ENCODE peak calls at places on chromosomes 7 and 10, in four cellular contexts. One of them, this sample, is unnamed.
A peak's percentile ranks its signal among the peaks of the same experiment; 100 is the strongest.

GRCh38 chr10:102517553-102517952 is 13.8 kb downstream of the SUFU start:
- DNase-seq in stomach: no peak
- DNase-seq in left lung: no peak
- DNase-seq in spleen: peak; percentile 9
- DNase-seq in this sample: no peak

GRCh38 chr7:34900891-34901493 is 136.3 kb downstream of the DPY19L1 start:
- DNase-seq in stomach: no peak
- DNase-seq in left lung: no peak
- DNase-seq in spleen: no peak
- DNase-seq in this sample: no peak

GRCh38 chr10:132539431-132539839 is 1.8 kb downstream of the INPP5A start:
- DNase-seq in stomach: peak; percentile 76
- DNase-seq in left lung: peak; percentile 45
- DNase-seq in spleen: peak; percentile 86
- DNase-seq in this sample: peak; percentile 72

GRCh38 chr7:133910761-133911160 is 216.4 kb upstream of the LRGUK start:
- DNase-seq in stomach: no peak
- DNase-seq in left lung: no peak
- DNase-seq in spleen: no peak
- DNase-seq in this sample: no peak

GRCh38 chr7:127207806-127208205 is 44.9 kb downstream of the GRM8 start:
- DNase-seq in stomach: no peak
- DNase-seq in left lung: no peak
- DNase-seq in spleen: no peak
- DNase-seq in this sample: no peak

GRCh38 chr7:20665096-20665495 is 49.6 kb downstream of the ABCB5 start:
- DNase-seq in stomach: no peak
- DNase-seq in left lung: no peak
- DNase-seq in spleen: no peak
- DNase-seq in this sample: no peak

GRCh38 chr7:151191544-151191943 is 4.5 kb upstream of the ASB10 start:
- DNase-seq in stomach: no peak
- DNase-seq in left lung: no peak
- DNase-seq in spleen: no peak
- DNase-seq in this sample: no peak

GRCh38 chr7:131027287-131027773 is 293.3 kb upstream of the KLF14 start:
- DNase-seq in stomach: no peak
- DNase-seq in left lung: no peak
- DNase-seq in spleen: no peak
- DNase-seq in this sample: no peak

GRCh38 chr7:2701832-2702593 is 14.0 kb downstream of the AMZ1 start:
- DNase-seq in stomach: no peak
- DNase-seq in left lung: no peak
- DNase-seq in spleen: no peak
- DNase-seq in this sample: no peak

DNA sequence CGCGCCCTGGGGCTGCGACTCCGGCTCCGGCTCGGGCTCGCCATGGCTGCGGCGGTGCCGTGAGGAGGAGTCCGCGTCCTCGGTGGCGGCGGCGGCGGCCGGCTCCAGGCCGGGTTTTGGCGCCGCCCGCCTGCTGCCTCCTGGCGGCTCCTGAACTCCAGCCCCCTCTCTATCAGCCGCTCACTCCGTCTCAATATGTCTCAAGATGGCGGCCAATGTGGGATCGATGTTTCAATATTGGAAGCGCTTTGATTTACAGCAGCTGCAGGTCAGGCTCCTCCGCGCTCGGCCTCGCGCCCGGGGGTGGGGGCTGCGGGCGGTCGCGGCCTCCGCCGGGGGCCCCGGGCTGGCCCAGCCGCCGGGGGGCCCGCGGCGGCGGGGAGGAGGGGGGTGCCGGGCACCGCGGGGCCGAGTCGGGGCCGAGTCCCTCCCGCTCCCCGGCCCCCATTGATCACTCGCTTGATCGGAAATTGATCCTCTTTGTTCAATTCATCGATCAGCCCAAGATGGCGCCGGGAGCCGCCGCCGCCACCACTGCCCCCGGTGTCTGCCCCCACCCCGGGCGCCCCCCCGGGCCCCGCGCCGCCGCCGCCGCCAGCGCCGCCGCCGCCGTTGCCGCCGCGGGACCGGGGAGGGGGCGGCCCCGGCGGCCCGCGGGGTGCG is 1.5 kb upstream of the CUX1 start:
- DNase-seq in stomach: peak; percentile 79
- DNase-seq in left lung: peak; percentile 71
- DNase-seq in spleen: peak; percentile 93
- DNase-seq in this sample: peak; percentile 89
- TF ChIP-seq CTCF in stomach: no peak
- TF ChIP-seq CTCF in left lung: no peak
- TF ChIP-seq CTCF in spleen: peak; percentile 10
- TF ChIP-seq CTCF in this sample: no peak

DNA sequence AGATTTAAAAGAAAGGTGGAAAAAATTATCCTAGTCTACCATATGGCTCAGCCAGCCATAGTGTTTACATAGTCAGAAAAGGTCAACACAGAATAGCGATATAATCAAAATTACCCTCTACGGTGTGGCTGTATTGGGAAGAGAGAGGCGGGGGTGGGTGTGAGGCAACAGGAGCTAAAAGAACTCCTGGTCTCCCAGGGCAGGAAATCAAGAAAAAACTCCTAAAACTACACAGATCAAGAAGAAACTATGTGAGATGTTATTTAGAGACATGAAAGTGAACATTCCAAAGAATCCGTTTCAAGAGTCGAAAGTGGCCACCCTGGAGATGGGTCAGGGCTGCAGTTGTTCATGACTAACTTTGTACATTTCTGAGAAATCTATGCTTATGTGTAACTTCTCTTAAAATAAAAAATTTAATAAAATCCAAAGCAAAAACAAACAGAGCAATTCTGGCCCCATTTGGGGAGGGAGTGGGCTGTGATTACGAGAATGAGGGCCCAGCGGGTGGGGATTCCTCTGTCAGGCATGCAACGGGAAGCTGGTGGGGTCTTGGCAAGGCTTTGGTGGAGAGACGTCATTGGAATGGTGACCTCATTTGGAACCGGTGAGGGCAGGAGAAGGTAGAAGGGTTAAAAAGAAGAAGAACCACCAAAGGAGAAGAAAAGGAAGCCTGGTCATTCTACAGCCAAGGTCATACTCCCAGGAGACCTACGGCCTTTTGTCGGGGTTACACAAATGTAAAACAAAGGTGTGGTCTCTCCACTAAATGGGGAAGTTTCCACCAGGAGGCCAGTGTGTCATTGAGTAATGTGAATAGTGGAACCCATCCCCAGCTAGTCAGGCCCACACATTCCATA is 71.2 kb upstream of the DUSP5 start:
- DNase-seq in stomach: no peak
- DNase-seq in left lung: no peak
- DNase-seq in spleen: no peak
- DNase-seq in this sample: peak; percentile 42
- H3K4me1 ChIP-seq in stomach: peaks cover 11% of the 10 kb centered on the region
- H3K4me1 ChIP-seq in left lung: peaks cover 22% of the 10 kb centered on the region
- H3K4me1 ChIP-seq in spleen: peaks cover 14% of the 10 kb centered on the region
- H3K4me1 ChIP-seq in this sample: peaks cover 11% of the 10 kb centered on the region

GRCh38 chr7:92134271-92135099 is at the start of gene CYP51A1:
- DNase-seq in stomach: peak; percentile 95
- DNase-seq in left lung: peak; percentile 93
- DNase-seq in spleen: peak; percentile 97
- DNase-seq in this sample: peak; percentile 96
- TF ChIP-seq CTCF in stomach: peak; percentile 10
- TF ChIP-seq CTCF in left lung: no peak
- TF ChIP-seq CTCF in spleen: no peak
- TF ChIP-seq CTCF in this sample: no peak

GRCh38 chr7:143373255-143373794 is 7.8 kb upstream of the ZYX start:
- DNase-seq in stomach: no peak
- DNase-seq in left lung: no peak
- DNase-seq in spleen: no peak
- DNase-seq in this sample: no peak
- H3K4me1 ChIP-seq in stomach: no peaks in the 10 kb centered on the region
- H3K4me1 ChIP-seq in left lung: peaks cover 62% of the 10 kb centered on the region
- H3K4me1 ChIP-seq in spleen: peaks cover 44% of the 10 kb centered on the region
- H3K4me1 ChIP-seq in this sample: peaks cover 19% of the 10 kb centered on the region

GRCh38 chr7:42237891-42238531 is 1.0 kb upstream of the GLI3 start:
- DNase-seq in stomach: no peak
- DNase-seq in left lung: peak; percentile 83
- DNase-seq in spleen: no peak
- DNase-seq in this sample: peak; percentile 78

GRCh38 chr7:42238709-42239395 is 1.8 kb upstream of the GLI3 start:
- DNase-seq in stomach: no peak
- DNase-seq in left lung: peak; percentile 37
- DNase-seq in spleen: no peak
- DNase-seq in this sample: no peak

GRCh38 chr7:42236266-42237161 is 495 bp downstream of the GLI3 start:
- DNase-seq in stomach: no peak
- DNase-seq in left lung: peak; percentile 40
- DNase-seq in spleen: no peak
- DNase-seq in this sample: peak; percentile 72

GRCh38 chr7:42235734-42236133 is 1.3 kb downstream of the GLI3 start:
- DNase-seq in stomach: no peak
- DNase-seq in left lung: no peak
- DNase-seq in spleen: no peak
- DNase-seq in this sample: no peak

DNA sequence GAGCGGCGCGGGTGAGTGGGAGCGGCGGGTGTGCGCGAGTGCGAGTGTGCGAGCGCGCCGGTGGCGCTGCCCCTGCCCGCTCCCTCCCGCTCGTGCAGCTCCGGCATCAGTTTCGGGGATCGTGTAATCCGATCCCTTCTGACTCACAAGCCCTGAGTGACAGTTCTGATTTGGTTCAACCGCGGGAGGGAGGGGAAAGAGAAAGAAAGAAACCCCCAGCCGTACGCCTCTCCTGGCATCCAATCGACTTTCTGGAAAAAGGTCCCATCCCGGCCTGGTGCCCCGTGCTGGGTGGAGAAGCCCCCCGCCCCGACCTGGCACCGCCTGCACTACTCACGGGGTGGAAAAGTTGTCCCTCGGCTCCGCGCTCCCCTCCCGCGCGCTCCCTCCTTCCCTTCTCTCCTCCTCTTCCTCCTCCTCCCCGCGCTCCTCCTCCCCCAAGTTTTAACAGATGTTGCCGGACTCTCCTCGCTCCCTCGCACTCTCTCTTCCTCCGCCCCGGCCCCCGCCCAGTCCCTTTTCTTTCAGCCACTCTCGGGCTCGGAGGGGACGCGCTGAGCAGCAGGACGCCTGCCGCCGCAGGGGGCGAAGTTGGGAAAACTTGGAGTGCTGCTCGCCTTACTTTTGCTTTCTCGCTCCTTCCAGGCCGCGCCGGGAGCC is at the start of gene GLI3:
- DNase-seq in stomach: peak; percentile 58
- DNase-seq in left lung: peak; percentile 85
- DNase-seq in spleen: peak; percentile 78
- DNase-seq in this sample: peak; percentile 88
- TF ChIP-seq CTCF in stomach: no peak
- TF ChIP-seq CTCF in left lung: no peak
- TF ChIP-seq CTCF in spleen: no peak
- TF ChIP-seq CTCF in this sample: peak; percentile 29

This sample was measured in upper lobe of right lung.